ENCODE peak calls at places on chromosomes 6 and 20, in six cellular contexts. One of them, this sample, is unnamed.

GRCh38 chr20:62355527-62356142 is 11.5 kb downstream of the LAMA5 start:
- DNase-seq in aorta: peak; percentile 93
- DNase-seq in hepatocyte: peak; percentile 75
- DNase-seq in tibial artery: peak; percentile 54
- DNase-seq in IMR-90: no peak
- DNase-seq in PC-3: peak; percentile 57
- DNase-seq in this sample: peak; percentile 60

GRCh38 chr6:166145751-166146150 is 21.9 kb downstream of the TBXT start:
- DNase-seq in hepatocyte: no peak
- DNase-seq in aorta: no peak
- DNase-seq in IMR-90: no peak
- DNase-seq in tibial artery: no peak
- DNase-seq in PC-3: no peak
- DNase-seq in this sample: no peak

GRCh38 chr6:148345176-148345575 is 2.5 kb downstream of the SASH1 start:
- DNase-seq in tibial artery: no peak
- DNase-seq in hepatocyte: no peak
- DNase-seq in PC-3: no peak
- DNase-seq in aorta: no peak
- DNase-seq in IMR-90: no peak
- DNase-seq in this sample: no peak

GRCh38 chr6:82902290-82902689 is 163.4 kb downstream of the UBE3D start:
- DNase-seq in hepatocyte: no peak
- DNase-seq in tibial artery: no peak
- DNase-seq in PC-3: no peak
- DNase-seq in IMR-90: no peak
- DNase-seq in aorta: no peak
- DNase-seq in this sample: no peak

GRCh38 chr6:158377866-158378265 is 65.6 kb downstream of the TULP4 start:
- DNase-seq in PC-3: no peak
- DNase-seq in tibial artery: no peak
- DNase-seq in aorta: no peak
- DNase-seq in IMR-90: peak; percentile 77
- DNase-seq in hepatocyte: peak; percentile 18
- DNase-seq in this sample: no peak

GRCh38 chr20:36462440-36463211 is 78.7 kb upstream of the MYL9 start:
- DNase-seq in aorta: peak; percentile 94
- DNase-seq in IMR-90: peak; percentile 60
- DNase-seq in tibial artery: peak; percentile 80
- DNase-seq in hepatocyte: peak; percentile 45
- DNase-seq in PC-3: peak; percentile 56
- DNase-seq in this sample: peak; percentile 80

GRCh38 chr6:50724381-50725124 is 11.2 kb downstream of the TFAP2D start:
- DNase-seq in PC-3: no peak
- DNase-seq in tibial artery: no peak
- DNase-seq in IMR-90: no peak
- DNase-seq in aorta: no peak
- DNase-seq in hepatocyte: no peak
- DNase-seq in this sample: no peak

GRCh38 chr6:61210549-61210948 is 1075.5 kb downstream of the KHDRBS2 start:
- DNase-seq in IMR-90: no peak
- DNase-seq in PC-3: no peak
- DNase-seq in hepatocyte: no peak
- DNase-seq in tibial artery: no peak
- DNase-seq in aorta: no peak
- DNase-seq in this sample: no peak

GRCh38 chr6:150093397-150093796 is 24.5 kb upstream of the ULBP3 start:
- DNase-seq in tibial artery: no peak
- DNase-seq in hepatocyte: no peak
- DNase-seq in IMR-90: no peak
- DNase-seq in aorta: no peak
- DNase-seq in PC-3: no peak
- DNase-seq in this sample: no peak

GRCh38 chr20:64090165-64090564 is 6.0 kb upstream of the LKAAEAR1 start:
- DNase-seq in hepatocyte: no peak
- DNase-seq in PC-3: no peak
- DNase-seq in aorta: no peak
- DNase-seq in tibial artery: no peak
- DNase-seq in IMR-90: no peak
- DNase-seq in this sample: no peak

GRCh38 chr6:136750821-136751220 is 41.5 kb downstream of the MAP3K5 start:
- DNase-seq in tibial artery: no peak
- DNase-seq in hepatocyte: no peak
- DNase-seq in IMR-90: no peak
- DNase-seq in aorta: no peak
- DNase-seq in PC-3: no peak
- DNase-seq in this sample: no peak

GRCh38 chr6:127118505-127119360 is at the start of gene RSPO3:
- DNase-seq in PC-3: no peak
- DNase-seq in hepatocyte: peak; percentile 44
- DNase-seq in IMR-90: peak; percentile 18
- DNase-seq in aorta: peak; percentile 78
- DNase-seq in tibial artery: peak; percentile 27
- DNase-seq in this sample: peak; percentile 63

GRCh38 chr6:158219229-158219628 is 51.1 kb downstream of the GTF2H5 start:
- DNase-seq in IMR-90: peak; percentile 96
- DNase-seq in PC-3: no peak
- DNase-seq in aorta: no peak
- DNase-seq in hepatocyte: peak; percentile 48
- DNase-seq in tibial artery: no peak
- DNase-seq in this sample: no peak

GRCh38 chr6:147664092-147664491 is 155.6 kb downstream of the SAMD5 start:
- DNase-seq in tibial artery: no peak
- DNase-seq in aorta: no peak
- DNase-seq in PC-3: no peak
- DNase-seq in IMR-90: no peak
- DNase-seq in hepatocyte: no peak
- DNase-seq in this sample: no peak

GRCh38 chr6:108921547-108922331 is 73.5 kb downstream of the ARMC2 start:
- DNase-seq in tibial artery: peak; percentile 41
- DNase-seq in PC-3: no peak
- DNase-seq in aorta: no peak
- DNase-seq in IMR-90: peak; percentile 31
- DNase-seq in hepatocyte: no peak
- DNase-seq in this sample: peak; percentile 65

GRCh38 chr20:20568604-20569205 is 143.7 kb downstream of the RALGAPA2 start:
- DNase-seq in hepatocyte: peak; percentile 61
- DNase-seq in aorta: no peak
- DNase-seq in IMR-90: peak; percentile 58
- DNase-seq in tibial artery: no peak
- DNase-seq in PC-3: peak; percentile 66
- DNase-seq in this sample: no peak

GRCh38 chr6:82862543-82862942 is 203.1 kb downstream of the UBE3D start:
- DNase-seq in tibial artery: no peak
- DNase-seq in PC-3: peak; percentile 67
- DNase-seq in hepatocyte: no peak
- DNase-seq in IMR-90: peak; percentile 37
- DNase-seq in aorta: no peak
- DNase-seq in this sample: no peak

GRCh38 chr20:16477632-16478031 is 95.6 kb downstream of the KIF16B start:
- DNase-seq in IMR-90: peak; percentile 30
- DNase-seq in tibial artery: no peak
- DNase-seq in hepatocyte: peak; percentile 16
- DNase-seq in PC-3: peak; percentile 33
- DNase-seq in aorta: no peak
- DNase-seq in this sample: no peak

GRCh38 chr20:17083738-17084137 is 143.1 kb upstream of the PCSK2 start:
- DNase-seq in hepatocyte: peak; percentile 16
- DNase-seq in IMR-90: peak; percentile 10
- DNase-seq in tibial artery: no peak
- DNase-seq in aorta: no peak
- DNase-seq in PC-3: peak; percentile 7
- DNase-seq in this sample: no peak

GRCh38 chr6:132399376-132400074 is 1.8 kb downstream of the MOXD1 start:
- DNase-seq in PC-3: peak; percentile 80
- DNase-seq in IMR-90: peak; percentile 85
- DNase-seq in aorta: no peak
- DNase-seq in hepatocyte: no peak
- DNase-seq in tibial artery: no peak
- DNase-seq in this sample: no peak

GRCh38 chr6:170063431-170063830 is 227.4 kb downstream of the DLL1 start:
- DNase-seq in IMR-90: no peak
- DNase-seq in tibial artery: peak; percentile 12
- DNase-seq in aorta: peak; percentile 67
- DNase-seq in PC-3: no peak
- DNase-seq in hepatocyte: no peak
- DNase-seq in this sample: peak; percentile 48

GRCh38 chr20:37244572-37244957 is 17.0 kb downstream of the GHRH start:
- DNase-seq in PC-3: no peak
- DNase-seq in tibial artery: no peak
- DNase-seq in IMR-90: no peak
- DNase-seq in aorta: no peak
- DNase-seq in hepatocyte: no peak
- DNase-seq in this sample: no peak

GRCh38 chr20:43853174-43853803 is 61.4 kb upstream of the TOX2 start:
- DNase-seq in aorta: no peak
- DNase-seq in PC-3: peak; percentile 42
- DNase-seq in IMR-90: peak; percentile 61
- DNase-seq in hepatocyte: no peak
- DNase-seq in tibial artery: no peak
- DNase-seq in this sample: no peak

GRCh38 chr6:100257661-100258395 is 206.9 kb downstream of the SIM1 start:
- DNase-seq in IMR-90: peak; percentile 68
- DNase-seq in PC-3: peak; percentile 27
- DNase-seq in aorta: no peak
- DNase-seq in hepatocyte: no peak
- DNase-seq in tibial artery: no peak
- DNase-seq in this sample: no peak

GRCh38 chr6:109523478-109523877 is 40.5 kb upstream of the ZBTB24 start:
- DNase-seq in hepatocyte: no peak
- DNase-seq in IMR-90: peak; percentile 40
- DNase-seq in aorta: no peak
- DNase-seq in tibial artery: peak; percentile 32
- DNase-seq in PC-3: peak; percentile 79
- DNase-seq in this sample: no peak

GRCh38 chr20:19368351-19368750 is 155.9 kb downstream of the SLC24A3 start:
- DNase-seq in tibial artery: no peak
- DNase-seq in aorta: no peak
- DNase-seq in hepatocyte: no peak
- DNase-seq in PC-3: no peak
- DNase-seq in IMR-90: no peak
- DNase-seq in this sample: no peak

GRCh38 chr20:20037960-20038359 is 14.3 kb downstream of the CRNKL1 start:
- DNase-seq in IMR-90: peak; percentile 79
- DNase-seq in tibial artery: no peak
- DNase-seq in PC-3: no peak
- DNase-seq in aorta: no peak
- DNase-seq in hepatocyte: no peak
- DNase-seq in this sample: no peak

DNA sequence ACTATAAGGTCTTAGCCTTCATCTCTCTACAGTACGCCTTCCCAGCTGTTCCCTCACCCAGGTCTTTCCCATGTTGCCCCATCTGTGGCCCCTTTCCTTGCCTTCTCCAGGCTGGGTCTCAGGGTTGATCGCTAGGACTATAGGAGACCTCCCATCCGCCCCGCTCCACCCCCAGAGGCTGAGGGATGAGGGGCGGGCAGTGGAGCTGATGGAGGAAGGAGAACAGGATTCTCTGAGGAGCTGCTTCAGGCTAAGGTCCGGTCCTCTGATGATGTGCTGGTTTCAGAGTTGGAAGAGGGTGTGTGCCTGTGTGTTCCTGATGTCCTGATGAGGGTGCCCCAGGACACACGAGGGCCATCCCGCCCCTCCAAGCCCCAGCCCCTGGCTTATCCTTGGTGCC is 154.8 kb upstream of the QKI start:
- DNase-seq in aorta: no peak
- DNase-seq in tibial artery: no peak
- DNase-seq in hepatocyte: no peak
- DNase-seq in PC-3: no peak
- DNase-seq in IMR-90: no peak
- DNase-seq in this sample: no peak
- H3K4me3 ChIP-seq in aorta: peak overlapping the region; percentile 38
- H3K4me3 ChIP-seq in tibial artery: no peak overlapping the region
- H3K4me3 ChIP-seq in hepatocyte: no peak overlapping the region
- H3K4me3 ChIP-seq in PC-3: no peak overlapping the region
- H3K4me3 ChIP-seq in IMR-90: no peak overlapping the region
- H3K4me3 ChIP-seq in this sample: no peak overlapping the region

GRCh38 chr6:35731736-35732532 is 4.9 kb upstream of the ARMC12 start:
- DNase-seq in tibial artery: peak; percentile 97
- DNase-seq in PC-3: peak; percentile 82
- DNase-seq in aorta: peak; percentile 99
- DNase-seq in IMR-90: peak; percentile 83
- DNase-seq in hepatocyte: peak; percentile 96
- DNase-seq in this sample: peak; percentile 99
- H3K4me1 ChIP-seq in tibial artery: peaks cover 6% of the 10 kb centered on the region
- H3K4me1 ChIP-seq in PC-3: peaks cover 21% of the 10 kb centered on the region
- H3K4me1 ChIP-seq in aorta: peaks cover 5% of the 10 kb centered on the region
- H3K4me1 ChIP-seq in IMR-90: peaks cover 8% of the 10 kb centered on the region
- H3K4me1 ChIP-seq in hepatocyte: peaks cover 47% of the 10 kb centered on the region
- H3K4me1 ChIP-seq in this sample: peaks cover 68% of the 10 kb centered on the region

DNA sequence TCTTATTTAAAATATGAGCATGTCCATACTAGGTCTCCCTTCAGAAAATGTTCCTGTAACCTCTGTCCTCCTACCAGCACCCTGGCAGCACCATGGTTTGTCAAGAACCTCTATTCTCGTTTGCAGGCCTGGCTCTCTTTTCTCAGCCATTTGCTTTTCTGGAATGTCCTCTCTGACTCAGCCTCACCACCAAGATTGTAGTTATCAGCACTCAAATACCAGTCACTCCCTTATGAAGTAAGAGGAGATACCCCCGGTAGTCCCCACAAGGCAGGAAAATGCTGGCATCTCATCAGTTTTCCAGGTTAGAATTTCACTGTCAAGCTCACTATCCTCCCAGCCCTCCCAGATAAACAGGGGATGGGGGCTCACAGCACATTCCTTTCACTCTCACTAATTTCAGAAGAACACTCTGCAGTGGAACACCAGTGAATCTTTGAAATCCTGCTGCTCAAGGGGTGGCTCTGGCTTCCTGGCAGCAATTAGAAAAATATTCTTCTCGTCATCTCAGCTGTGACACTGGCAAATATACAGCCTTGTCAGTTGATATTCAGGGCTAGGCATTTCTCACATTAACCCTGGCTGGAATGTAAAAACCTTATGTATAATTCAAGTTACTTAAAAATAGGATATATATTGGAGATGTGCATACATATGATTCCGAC is 129.2 kb downstream of the TBX18 start:
- DNase-seq in hepatocyte: peak; percentile 10
- DNase-seq in aorta: no peak
- DNase-seq in PC-3: no peak
- DNase-seq in IMR-90: peak; percentile 58
- DNase-seq in tibial artery: no peak
- DNase-seq in this sample: no peak
- H3K27ac ChIP-seq in hepatocyte: no peak overlapping the region
- H3K27ac ChIP-seq in aorta: no peak overlapping the region
- H3K27ac ChIP-seq in PC-3: no peak overlapping the region
- H3K27ac ChIP-seq in IMR-90: peak overlapping the region; percentile 2
- H3K27ac ChIP-seq in tibial artery: peak overlapping the region; percentile 34
- H3K27ac ChIP-seq in this sample: no peak overlapping the region

DNA sequence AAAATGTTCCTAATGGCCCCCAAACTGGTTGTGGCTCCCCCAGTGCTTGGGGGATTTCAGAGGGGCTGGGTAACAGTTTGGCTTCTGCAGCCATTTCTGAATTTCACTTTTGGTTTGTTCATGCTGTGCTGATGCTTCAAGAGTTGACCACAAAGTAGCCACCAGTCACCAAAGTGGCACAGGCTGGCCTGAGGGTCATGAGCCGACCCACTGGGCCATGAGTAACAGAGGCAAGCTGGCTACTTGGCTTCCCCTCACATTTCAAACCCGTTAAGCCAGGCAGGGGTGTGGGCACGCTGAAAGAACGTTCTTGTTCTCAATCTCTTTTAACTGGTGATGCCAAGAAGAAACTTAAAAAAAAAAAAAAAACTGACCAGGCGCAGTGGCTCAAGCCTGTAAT is 15.1 kb upstream of the NXT1 start:
- DNase-seq in tibial artery: no peak
- DNase-seq in hepatocyte: no peak
- DNase-seq in IMR-90: no peak
- DNase-seq in PC-3: no peak
- DNase-seq in aorta: no peak
- DNase-seq in this sample: no peak
- H3K4me3 ChIP-seq in tibial artery: no peak overlapping the region
- H3K4me3 ChIP-seq in hepatocyte: no peak overlapping the region
- H3K4me3 ChIP-seq in IMR-90: no peak overlapping the region
- H3K4me3 ChIP-seq in PC-3: no peak overlapping the region
- H3K4me3 ChIP-seq in aorta: no peak overlapping the region
- H3K4me3 ChIP-seq in this sample: no peak overlapping the region

This sample was measured in psoas muscle.